ENCODE peak calls at places on chromosomes 13 and 19, in four cellular contexts. U, Y, N and C are unnamed samples.

GRCh38 chr19:28492616-28493015 is 720.3 kb downstream of the UQCRFS1 start:
- DNase-seq in Y (peak; percentile 27), U (no peak), N (no peak), C (no peak)

GRCh38 chr13:84616864-84617263 is 734.6 kb upstream of the SLITRK1 start:
- DNase-seq in Y (no peak), U (no peak), N (no peak), C (no peak)

GRCh38 chr13:41458939-41459753 is 1.8 kb downstream of the RGCC start:
- DNase-seq in Y (peak; percentile 65), U (no peak), N (no peak), C (no peak)

GRCh38 chr13:47603365-47603764 is 397.7 kb downstream of the SUCLA2 start:
- DNase-seq in U (no peak), Y (no peak), N (no peak), C (no peak)

GRCh38 chr13:24261566-24261965 is 47.8 kb upstream of the C1QTNF9 start:
- DNase-seq in N (no peak), Y (no peak), U (no peak), C (no peak)

GRCh38 chr19:16462757-16463250 is 9.0 kb downstream of the EPS15L1 start:
- DNase-seq in Y (no peak), U (no peak), N (no peak), C (no peak)

GRCh38 chr13:48158290-48158689 is 63.4 kb upstream of the MED4 start:
- DNase-seq in N (no peak), Y (no peak), U (no peak), C (no peak)

GRCh38 chr13:34371645-34372044 is 553.7 kb downstream of the RFC3 start:
- DNase-seq in U (no peak), Y (no peak), N (no peak), C (no peak)

GRCh38 chr19:18996796-18997394 is 36.4 kb downstream of the SUGP2 start:
- DNase-seq in U (no peak), Y (no peak), N (no peak), C (no peak)

GRCh38 chr19:29277107-29277506 is 64.2 kb upstream of the UQCRFS1 start:
- DNase-seq in Y (peak; percentile 28), N (no peak), U (no peak), C (no peak)

GRCh38 chr19:48424694-48425219 is 21.0 kb upstream of the GRWD1 start:
- DNase-seq in Y (no peak), N (no peak), U (no peak), C (no peak)

GRCh38 chr13:75881109-75881775 is 245.1 kb downstream of the LMO7 start:
- DNase-seq in U (no peak), N (no peak), Y (no peak), C (no peak)

GRCh38 chr19:439167-439900 is 21.5 kb downstream of the SHC2 start:
- DNase-seq in Y (no peak), N (no peak), U (no peak), C (no peak)

GRCh38 chr13:52743988-52744387 is 4.4 kb upstream of the CNMD start:
- DNase-seq in N (no peak), U (no peak), Y (no peak), C (no peak)

GRCh38 chr19:18274303-18274775 is at the start of gene IQCN:
- DNase-seq in Y (peak; percentile 80), U (no peak), N (no peak), C (no peak)

GRCh38 chr13:86051134-86052103 is 252.2 kb upstream of the SLITRK6 start:
- DNase-seq in U (no peak), N (no peak), Y (no peak), C (no peak)

GRCh38 chr13:75771818-75772217 is 135.7 kb downstream of the LMO7 start:
- DNase-seq in N (no peak), U (no peak), Y (no peak), C (no peak)

GRCh38 chr13:52405369-52405766 is 604 bp downstream of the THSD1 start:
- DNase-seq in Y (no peak), U (no peak), N (no peak), C (no peak)

GRCh38 chr13:49539313-49539712 is 43.6 kb downstream of the PHF11 start:
- DNase-seq in N (no peak), Y (peak; percentile 71), U (no peak), C (no peak)

GRCh38 chr19:6589711-6590457 is 1.1 kb downstream of the CD70 start:
- DNase-seq in N (no peak), U (no peak), Y (no peak), C (no peak)

DNA sequence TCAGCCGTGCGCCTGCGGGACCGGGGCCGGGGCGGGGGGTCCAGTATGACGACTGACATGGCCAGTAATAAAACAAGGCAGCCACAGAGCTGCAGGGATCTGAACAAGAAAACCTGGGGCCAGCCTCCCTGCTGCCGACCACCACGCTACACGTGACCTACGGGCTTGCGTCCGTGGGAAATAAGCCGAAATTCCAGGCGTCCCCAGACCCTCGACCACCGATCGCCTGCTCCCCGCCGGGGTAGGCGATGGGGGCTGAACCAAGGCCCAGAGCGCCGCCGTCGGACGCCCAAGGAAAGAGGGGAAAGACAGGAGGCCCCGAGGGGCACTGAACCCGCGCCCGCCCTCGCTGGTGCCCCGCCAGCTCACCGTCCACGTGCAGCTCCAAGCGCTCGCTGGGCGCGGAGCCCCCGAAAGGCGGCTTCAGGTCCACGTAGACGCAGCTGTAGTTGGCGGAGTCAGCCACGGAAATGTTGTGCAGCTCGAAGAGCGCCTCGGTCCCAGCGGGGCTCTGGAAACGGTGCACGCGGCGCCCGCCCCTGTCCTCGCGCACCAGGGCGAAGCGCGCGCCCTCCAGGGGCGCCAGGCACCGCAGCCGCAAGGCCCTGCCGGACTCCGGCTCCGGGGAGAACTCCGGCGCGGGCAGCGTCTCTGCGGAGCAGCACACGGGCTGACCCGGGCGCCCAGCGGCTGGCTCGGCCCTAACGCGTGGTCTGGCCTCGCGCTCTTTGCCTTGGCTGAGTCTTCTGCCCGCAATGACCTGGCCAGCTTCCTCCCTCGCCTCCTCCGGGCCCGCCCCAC is 3.1 kb downstream of the A1BG start:
- DNase-seq in N (no peak), Y (no peak), U (no peak), C (peak; percentile 90)
- TF ChIP-seq CTCF in N (no peak), Y (no peak), U (no peak), C (no peak)

GRCh38 chr13:29771247-29771646 is 79.2 kb downstream of the UBL3 start:
- DNase-seq in N (no peak), Y (no peak), U (no peak), C (no peak)
- TF ChIP-seq CTCF in N (peak; percentile 51), Y (no peak), U (peak; percentile 63), C (peak; percentile 86)

GRCh38 chr13:26759156-26759906 is 1.3 kb downstream of the GPR12 start:
- DNase-seq in Y (no peak), N (no peak), U (no peak), C (no peak)

GRCh38 chr13:26760835-26761582 is 423 bp upstream of the GPR12 start:
- DNase-seq in N (no peak), Y (no peak), U (no peak), C (no peak)

GRCh38 chr13:26758496-26759155 is 2.0 kb downstream of the GPR12 start:
- DNase-seq in N (no peak), Y (no peak), U (no peak), C (no peak)

DNA sequence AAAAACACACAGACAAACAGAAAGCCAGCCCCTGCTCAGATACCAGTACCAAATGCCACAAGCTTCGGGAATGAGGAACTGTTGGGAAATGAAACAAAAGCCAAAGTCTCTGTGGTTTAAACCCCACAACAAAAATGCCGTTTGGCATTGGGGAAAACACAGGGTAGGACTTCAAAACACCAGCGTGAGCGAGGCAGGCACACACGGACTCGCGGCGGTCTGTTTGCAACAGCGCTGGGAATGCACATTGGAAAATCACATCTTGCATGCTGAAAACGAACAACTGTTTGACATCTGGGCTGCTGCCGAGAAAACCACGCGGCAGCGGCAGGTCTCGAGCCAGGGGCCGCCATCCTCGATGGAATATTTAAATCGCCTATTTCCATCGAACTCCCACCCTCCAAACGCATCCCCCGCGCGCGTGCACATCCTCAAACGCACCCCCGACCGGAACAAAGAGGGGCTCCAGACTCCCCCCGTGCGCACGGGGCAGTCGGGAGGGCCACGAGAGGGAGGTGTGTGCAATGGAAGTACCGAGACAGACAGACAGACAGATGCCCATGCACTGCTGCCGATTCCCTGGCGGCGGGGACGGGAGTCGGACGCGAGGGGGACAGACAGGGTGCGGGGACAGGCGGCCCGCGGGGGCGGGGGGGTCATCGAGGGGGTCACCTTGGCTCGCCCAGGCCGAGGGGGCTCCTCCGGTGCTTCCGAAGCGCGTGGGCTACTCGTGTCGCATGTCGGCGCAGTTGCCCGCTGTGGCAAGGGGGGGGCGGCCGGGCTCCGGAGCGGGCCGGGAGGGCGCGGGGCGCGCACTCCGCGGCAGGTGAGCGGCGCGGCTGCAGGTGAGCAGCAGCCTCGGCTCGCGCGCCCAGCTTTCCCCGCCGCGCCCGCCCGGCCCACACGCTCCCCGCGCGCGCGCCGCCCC is at the start of gene GPR12:
- DNase-seq in Y (no peak), U (peak; percentile 16), N (no peak), C (no peak)
- TF ChIP-seq CTCF in Y (no peak), U (peak; percentile 11), N (no peak), C (no peak)

DNA sequence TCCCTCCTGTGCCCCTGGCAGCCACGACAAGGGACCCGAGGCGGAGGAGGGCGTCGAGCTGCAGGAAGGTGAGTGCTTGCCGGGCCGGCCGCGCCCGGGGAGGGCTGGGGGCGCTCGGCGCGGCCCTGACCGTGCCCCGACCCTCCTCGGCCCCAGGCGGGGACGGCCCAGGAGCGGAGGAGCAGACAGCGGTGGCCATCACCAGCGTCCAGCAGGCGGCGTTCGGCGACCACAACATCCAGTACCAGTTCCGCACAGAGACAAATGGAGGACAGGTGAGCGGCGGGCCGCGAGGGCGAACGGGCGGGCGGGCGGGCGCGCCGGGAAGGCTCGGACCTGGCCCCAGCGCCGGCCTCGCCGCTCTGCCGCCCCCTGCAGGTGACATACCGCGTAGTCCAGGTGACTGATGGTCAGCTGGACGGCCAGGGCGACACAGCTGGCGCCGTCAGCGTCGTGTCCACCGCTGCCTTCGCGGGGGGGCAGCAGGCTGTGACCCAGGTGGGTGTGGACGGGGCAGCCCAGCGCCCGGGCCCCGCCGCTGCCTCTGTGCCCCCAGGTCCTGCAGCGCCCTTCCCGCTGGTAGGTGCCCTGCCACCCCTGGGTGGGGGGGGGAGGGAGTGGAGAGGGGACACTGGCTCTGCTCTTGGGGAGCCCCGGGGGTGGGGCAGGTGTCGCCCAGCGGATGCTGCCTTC is 809 bp downstream of the USF2 start:
- DNase-seq in U (peak; percentile 94), N (peak; percentile 86), Y (peak; percentile 92), C (no peak)
- TF ChIP-seq CTCF in U (peak; percentile 98), N (peak; percentile 92), Y (peak; percentile 23), C (peak; percentile 96)

GRCh38 chr19:4206818-4207484 is 22.4 kb upstream of the EBI3 start:
- DNase-seq in Y (no peak), N (no peak), U (no peak), C (no peak)
- TF ChIP-seq CTCF in Y (no peak), N (no peak), U (no peak), C (peak; percentile 41)

GRCh38 chr19:31100945-31101344 is 248.3 kb downstream of the TSHZ3 start:
- DNase-seq in U (no peak), N (no peak), Y (no peak), C (no peak)
- TF ChIP-seq CTCF in U (no peak), N (no peak), Y (no peak), C (peak; percentile 28)

DNA sequence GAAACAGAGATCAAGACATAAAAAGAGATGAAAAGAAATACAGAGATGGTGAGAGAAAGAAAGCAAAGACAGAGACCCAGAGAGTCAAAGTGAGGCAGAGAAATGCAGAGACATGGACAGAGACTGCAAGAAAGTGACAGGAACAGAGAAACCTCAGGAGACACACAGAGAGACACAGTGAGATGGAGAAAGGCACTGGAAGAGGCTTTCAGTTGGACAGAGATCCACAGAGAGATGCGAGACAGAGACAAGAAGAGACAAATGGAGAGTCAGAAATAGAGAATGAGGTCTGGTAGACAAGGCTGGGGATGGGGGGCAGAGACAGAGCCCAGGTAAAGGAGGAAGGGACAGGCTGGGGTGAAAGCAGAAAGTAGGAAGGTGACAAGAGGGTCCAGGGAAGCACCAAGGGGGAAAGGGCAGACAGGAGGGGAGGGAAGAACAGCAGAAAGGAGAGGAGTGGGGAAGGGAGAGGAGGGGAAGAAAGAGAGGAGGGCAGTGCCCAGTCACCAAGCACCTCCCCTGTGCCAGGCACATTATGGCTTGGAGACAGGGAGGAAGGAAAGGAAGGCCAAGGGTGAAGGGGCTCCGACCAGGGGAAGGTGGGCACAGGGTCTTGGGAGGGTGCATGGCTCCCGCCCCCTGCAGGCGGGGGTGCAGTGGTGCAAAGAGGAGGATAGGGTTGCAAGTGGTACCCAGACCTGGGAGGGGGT is 38.5 kb downstream of the DEDD2 start:
- DNase-seq in U (no peak), N (no peak), Y (no peak), C (no peak)
- TF ChIP-seq CTCF in U (peak; percentile 50), N (no peak), Y (no peak), C (peak; percentile 62)